ENCODE peak calls at places on chromosomes 2 and 18, in four cellular contexts. One of them, this sample, is unnamed.

GRCh38 chr2:64613276-64613675 is 40.4 kb downstream of the SERTAD2 start:
- DNase-seq in aorta: no peak
- DNase-seq in HepG2: no peak
- DNase-seq in right lobe of liver: no peak
- DNase-seq in this sample: no peak

GRCh38 chr2:177572236-177572671 is 179.7 kb downstream of the AGPS start:
- DNase-seq in right lobe of liver: no peak
- DNase-seq in HepG2: peak; percentile 80
- DNase-seq in aorta: no peak
- DNase-seq in this sample: no peak

GRCh38 chr18:46856975-46857374 is 60.3 kb downstream of the PIAS2 start:
- DNase-seq in right lobe of liver: no peak
- DNase-seq in HepG2: no peak
- DNase-seq in aorta: no peak
- DNase-seq in this sample: no peak

GRCh38 chr18:23259701-23260661 is 124.7 kb downstream of the CABLES1 start:
- DNase-seq in HepG2: peak; percentile 56
- DNase-seq in aorta: peak; percentile 91
- DNase-seq in right lobe of liver: peak; percentile 80
- DNase-seq in this sample: peak; percentile 76

GRCh38 chr2:9560628-9561027 is 5.0 kb upstream of the ADAM17 start:
- DNase-seq in right lobe of liver: no peak
- DNase-seq in aorta: no peak
- DNase-seq in HepG2: no peak
- DNase-seq in this sample: no peak

GRCh38 chr18:9475643-9476580 is 599 bp downstream of the RALBP1 start:
- DNase-seq in aorta: no peak
- DNase-seq in right lobe of liver: no peak
- DNase-seq in HepG2: no peak
- DNase-seq in this sample: peak; percentile 30

GRCh38 chr2:197889041-197889440 is 84.6 kb downstream of the PLCL1 start:
- DNase-seq in HepG2: no peak
- DNase-seq in right lobe of liver: no peak
- DNase-seq in aorta: no peak
- DNase-seq in this sample: no peak

GRCh38 chr2:197993830-197994229 is 189.4 kb downstream of the PLCL1 start:
- DNase-seq in right lobe of liver: no peak
- DNase-seq in aorta: no peak
- DNase-seq in HepG2: no peak
- DNase-seq in this sample: no peak

GRCh38 chr18:33562741-33563140 is 15.3 kb upstream of the ASXL3 start:
- DNase-seq in aorta: no peak
- DNase-seq in HepG2: no peak
- DNase-seq in right lobe of liver: no peak
- DNase-seq in this sample: no peak

GRCh38 chr2:46983065-46983801 is 67.6 kb upstream of the MCFD2 start:
- DNase-seq in aorta: no peak
- DNase-seq in HepG2: no peak
- DNase-seq in right lobe of liver: no peak
- DNase-seq in this sample: peak; percentile 57

GRCh38 chr2:168692132-168692762 is 110.2 kb upstream of the NOSTRIN start:
- DNase-seq in aorta: no peak
- DNase-seq in HepG2: no peak
- DNase-seq in right lobe of liver: no peak
- DNase-seq in this sample: no peak

GRCh38 chr2:27681844-27682243 is 18.2 kb downstream of the SLC4A1AP start:
- DNase-seq in right lobe of liver: no peak
- DNase-seq in aorta: no peak
- DNase-seq in HepG2: peak; percentile 30
- DNase-seq in this sample: no peak

GRCh38 chr2:70328921-70329561 is 27.2 kb upstream of the FAM136A start:
- DNase-seq in aorta: no peak
- DNase-seq in HepG2: peak; percentile 65
- DNase-seq in right lobe of liver: no peak
- DNase-seq in this sample: no peak

GRCh38 chr18:76056467-76057194 is 438.4 kb downstream of the ZNF516 start:
- DNase-seq in aorta: no peak
- DNase-seq in right lobe of liver: no peak
- DNase-seq in HepG2: no peak
- DNase-seq in this sample: no peak

GRCh38 chr2:71460056-71460455 is 6.7 kb downstream of the DYSF start:
- DNase-seq in HepG2: no peak
- DNase-seq in right lobe of liver: no peak
- DNase-seq in aorta: no peak
- DNase-seq in this sample: no peak

GRCh38 chr2:47867205-47867604 is 39.1 kb downstream of the FBXO11 start:
- DNase-seq in HepG2: no peak
- DNase-seq in aorta: no peak
- DNase-seq in right lobe of liver: no peak
- DNase-seq in this sample: no peak

GRCh38 chr2:105617631-105618350 is 126.9 kb upstream of the NCK2 start:
- DNase-seq in aorta: no peak
- DNase-seq in HepG2: peak; percentile 76
- DNase-seq in right lobe of liver: no peak
- DNase-seq in this sample: no peak

GRCh38 chr2:158457826-158458616 is 1.3 kb downstream of the PKP4 start:
- DNase-seq in aorta: peak; percentile 89
- DNase-seq in right lobe of liver: peak; percentile 94
- DNase-seq in HepG2: peak; percentile 95
- DNase-seq in this sample: no peak

GRCh38 chr2:158457092-158457825 is 507 bp downstream of the PKP4 start:
- DNase-seq in aorta: peak; percentile 86
- DNase-seq in HepG2: peak; percentile 40
- DNase-seq in right lobe of liver: peak; percentile 76
- DNase-seq in this sample: no peak

GRCh38 chr2:158460632-158461297 is 4.0 kb downstream of the PKP4 start:
- DNase-seq in aorta: no peak
- DNase-seq in HepG2: peak; percentile 14
- DNase-seq in right lobe of liver: no peak
- DNase-seq in this sample: no peak

GRCh38 chr2:158458617-158458920 is 1.8 kb downstream of the PKP4 start:
- DNase-seq in HepG2: peak; percentile 30
- DNase-seq in aorta: no peak
- DNase-seq in right lobe of liver: no peak
- DNase-seq in this sample: no peak

GRCh38 chr2:158459161-158460003 is 2.6 kb downstream of the PKP4 start:
- DNase-seq in aorta: no peak
- DNase-seq in HepG2: peak; percentile 20
- DNase-seq in right lobe of liver: no peak
- DNase-seq in this sample: no peak
- H3K4me3 ChIP-seq in aorta: no peak overlapping the region
- H3K4me3 ChIP-seq in HepG2: peak overlapping the region; percentile 97
- H3K4me3 ChIP-seq in right lobe of liver: no peak overlapping the region
- H3K4me3 ChIP-seq in this sample: no peak overlapping the region

DNA sequence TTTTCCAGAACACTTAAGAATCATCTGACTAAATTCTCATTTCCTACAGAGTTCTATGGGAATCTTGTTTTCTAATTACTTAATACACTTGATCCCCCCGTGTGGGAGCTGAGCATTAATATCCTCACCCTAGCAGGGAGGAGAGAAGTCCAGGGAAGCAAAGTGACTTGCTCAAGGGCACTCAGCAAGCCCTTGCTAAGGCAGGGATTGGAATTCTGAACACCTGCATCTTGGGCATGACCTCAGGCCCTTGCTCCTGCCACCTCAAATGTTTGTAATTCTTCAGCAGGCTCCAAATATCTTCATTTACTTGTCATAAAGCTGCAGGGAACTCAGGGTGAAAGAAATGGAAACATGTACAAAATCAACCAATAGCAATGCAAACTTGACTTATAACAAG is 162.4 kb downstream of the GPD2 start:
- DNase-seq in right lobe of liver: no peak
- DNase-seq in HepG2: no peak
- DNase-seq in aorta: no peak
- DNase-seq in this sample: no peak
- H3K4me3 ChIP-seq in right lobe of liver: no peak overlapping the region
- H3K4me3 ChIP-seq in HepG2: no peak overlapping the region
- H3K4me3 ChIP-seq in aorta: no peak overlapping the region
- H3K4me3 ChIP-seq in this sample: no peak overlapping the region

DNA sequence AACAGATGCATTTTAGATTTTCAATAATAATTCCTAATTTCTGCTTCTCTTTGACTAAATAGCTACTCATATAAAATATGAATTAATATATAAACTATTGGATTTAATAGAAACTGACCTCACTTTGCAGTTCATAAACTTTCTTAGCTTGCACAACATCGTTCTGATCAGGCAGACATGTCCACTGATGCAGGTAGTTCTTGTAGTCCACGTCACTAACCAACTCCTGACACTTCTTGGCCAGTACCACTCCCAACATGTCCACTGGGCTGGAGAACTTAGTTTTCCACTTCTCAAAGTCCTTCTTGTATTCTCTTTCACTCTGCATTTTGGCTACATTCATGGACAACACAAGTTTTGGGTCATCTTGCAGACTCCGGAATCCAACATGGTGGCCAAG is 83.8 kb downstream of the NEB start:
- DNase-seq in aorta: no peak
- DNase-seq in HepG2: no peak
- DNase-seq in right lobe of liver: no peak
- DNase-seq in this sample: no peak
- H3K4me3 ChIP-seq in aorta: no peak overlapping the region
- H3K4me3 ChIP-seq in HepG2: no peak overlapping the region
- H3K4me3 ChIP-seq in right lobe of liver: no peak overlapping the region
- H3K4me3 ChIP-seq in this sample: no peak overlapping the region

DNA sequence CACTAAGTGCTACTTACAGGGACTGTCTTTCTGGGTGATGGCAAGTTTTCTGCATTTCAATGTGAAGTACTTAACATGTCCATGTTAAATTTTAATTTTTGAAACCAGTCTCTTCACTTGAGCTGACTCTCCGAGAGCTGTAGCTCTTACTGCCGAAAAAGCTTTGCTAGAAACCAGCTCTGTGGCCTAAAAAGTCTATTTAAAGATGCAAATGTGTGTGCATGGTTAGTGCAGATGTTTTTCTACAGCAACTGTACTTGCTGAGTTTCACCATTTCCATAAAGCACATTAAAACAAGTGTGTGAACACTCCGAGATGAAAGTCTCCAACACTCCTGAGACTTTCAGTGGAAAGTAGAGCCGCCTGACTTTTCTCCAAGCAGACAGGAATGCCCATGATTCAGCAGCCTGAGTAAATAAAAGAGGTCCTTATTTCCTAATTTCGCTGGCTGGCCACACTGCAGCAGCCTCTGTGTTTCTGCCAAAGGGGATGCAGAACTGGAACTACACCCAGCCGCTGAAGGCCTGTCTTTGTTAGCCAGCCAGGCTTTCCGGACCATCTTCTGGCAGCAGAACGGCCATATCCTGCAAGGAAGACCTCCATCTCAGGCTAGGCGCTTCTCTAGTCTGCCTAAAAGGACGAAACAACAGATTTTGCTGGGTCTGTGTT is 121.2 kb downstream of the ZNF521 start:
- DNase-seq in right lobe of liver: no peak
- DNase-seq in aorta: peak; percentile 78
- DNase-seq in HepG2: no peak
- DNase-seq in this sample: no peak
- H3K4me3 ChIP-seq in right lobe of liver: no peak overlapping the region
- H3K4me3 ChIP-seq in aorta: no peak overlapping the region
- H3K4me3 ChIP-seq in HepG2: no peak overlapping the region
- H3K4me3 ChIP-seq in this sample: no peak overlapping the region

GRCh38 chr2:72780483-72780882 is 45.4 kb downstream of the EXOC6B start:
- DNase-seq in right lobe of liver: no peak
- DNase-seq in aorta: no peak
- DNase-seq in HepG2: peak; percentile 23
- DNase-seq in this sample: no peak
- H3K4me3 ChIP-seq in right lobe of liver: no peak overlapping the region
- H3K4me3 ChIP-seq in aorta: no peak overlapping the region
- H3K4me3 ChIP-seq in HepG2: no peak overlapping the region
- H3K4me3 ChIP-seq in this sample: no peak overlapping the region